ENCODE peak calls at places on chromosomes 7 and 10, in four cellular contexts. Y is NCI-H1694, O is ELR, W is AG04449. Q is an unnamed sample.

GRCh38 chr10:63887026-63887589 is 365.9 kb downstream of the REEP3 start:
- DNase-seq in Y (peak), O (no peak), W (no peak), Q (peak)

GRCh38 chr7:116259821-116260440 is 49.6 kb downstream of the TES start:
- DNase-seq in Y (no peak), O (peak), W (peak), Q (no peak)

GRCh38 chr7:749121-749520 is 22.0 kb upstream of the PRKAR1B start:
- DNase-seq in Y (peak), O (no peak), W (no peak), Q (no peak)

GRCh38 chr10:23358357-23358756 is 13.8 kb upstream of the C10orf67 start:
- DNase-seq in Y (no peak), O (peak), W (no peak), Q (no peak)

GRCh38 chr10:96693431-96693830 is 26.9 kb downstream of the PIK3AP1 start:
- DNase-seq in Y (no peak), O (no peak), W (no peak), Q (no peak)

GRCh38 chr7:13988011-13988410 is 1.5 kb downstream of the ETV1 start:
- DNase-seq in Y (no peak), O (peak), W (no peak), Q (no peak)

GRCh38 chr7:130841416-130841815 is 107.4 kb upstream of the KLF14 start:
- DNase-seq in Y (no peak), O (no peak), W (no peak), Q (no peak)

GRCh38 chr10:119245272-119245671 is 37.9 kb downstream of the GRK5 start:
- DNase-seq in Y (no peak), O (no peak), W (no peak), Q (no peak)

GRCh38 chr10:85936180-85936579 is 430.4 kb downstream of the GRID1 start:
- DNase-seq in Y (no peak), O (no peak), W (no peak), Q (no peak)

GRCh38 chr10:71569775-71570588 is 149.6 kb downstream of the C10orf105 start:
- DNase-seq in Y (peak), O (peak), W (no peak), Q (peak)

GRCh38 chr7:117127585-117128168 is 174.4 kb downstream of the ST7 start:
- DNase-seq in Y (peak), O (peak), W (no peak), Q (no peak)

Q was measured in left lobe of liver.